ENCODE peak calls at places on chromosomes 13 and 19, in four cellular contexts. P, E, I and V are unnamed samples.

GRCh38 chr19:4061178-4061682 is 5.5 kb downstream of the ZBTB7A start:
- DNase-seq in P (peak), E (no peak), I (no peak), V (no peak)

GRCh38 chr19:1250374-1251232 is 2.2 kb downstream of the MIDN start:
- DNase-seq in P (peak), E (peak), I (no peak), V (no peak)

GRCh38 chr13:44155422-44156293 is 218.0 kb upstream of the SERP2 start:
- DNase-seq in P (peak), E (peak), I (no peak), V (no peak)

GRCh38 chr19:46602392-46603194 is 1.5 kb downstream of the CALM3 start:
- DNase-seq in P (peak), E (no peak), I (no peak), V (no peak)

GRCh38 chr13:41622545-41623429 is 165.4 kb downstream of the RGCC start:
- DNase-seq in P (peak), E (peak), I (no peak), V (peak)

GRCh38 chr13:71590654-71591148 is 276.3 kb downstream of the DACH1 start:
- DNase-seq in P (no peak), E (no peak), I (no peak), V (no peak)

GRCh38 chr19:14432817-14433453 is at the start of gene PKN1:
- DNase-seq in P (no peak), E (peak), I (no peak), V (no peak)

GRCh38 chr19:41323023-41323422 is 13.1 kb downstream of the CCDC97 start:
- DNase-seq in P (peak), E (peak), I (no peak), V (no peak)

GRCh38 chr19:48959341-48960239 is 4.9 kb downstream of the BAX start:
- DNase-seq in P (no peak), E (no peak), I (no peak), V (no peak)

GRCh38 chr13:101695870-101696516 is 243.5 kb downstream of the ITGBL1 start:
- DNase-seq in P (peak), E (no peak), I (no peak), V (no peak)

GRCh38 chr13:35600137-35600536 is 123.6 kb upstream of the MAB21L1 start:
- DNase-seq in P (peak), E (no peak), I (no peak), V (no peak)

GRCh38 chr13:31050486-31051400 is 111.0 kb downstream of the HSPH1 start:
- DNase-seq in P (peak), E (no peak), I (no peak), V (no peak)

GRCh38 chr19:2087621-2088100 is 8.5 kb downstream of the MOB3A start:
- DNase-seq in P (no peak), E (no peak), I (no peak), V (no peak)

GRCh38 chr19:4933528-4933927 is 24.2 kb downstream of the UHRF1 start:
- DNase-seq in P (peak), E (peak), I (no peak), V (no peak)

GRCh38 chr19:10189631-10190425 is 4.9 kb downstream of the DNMT1 start:
- DNase-seq in P (peak), E (peak), I (no peak), V (no peak)

DNA sequence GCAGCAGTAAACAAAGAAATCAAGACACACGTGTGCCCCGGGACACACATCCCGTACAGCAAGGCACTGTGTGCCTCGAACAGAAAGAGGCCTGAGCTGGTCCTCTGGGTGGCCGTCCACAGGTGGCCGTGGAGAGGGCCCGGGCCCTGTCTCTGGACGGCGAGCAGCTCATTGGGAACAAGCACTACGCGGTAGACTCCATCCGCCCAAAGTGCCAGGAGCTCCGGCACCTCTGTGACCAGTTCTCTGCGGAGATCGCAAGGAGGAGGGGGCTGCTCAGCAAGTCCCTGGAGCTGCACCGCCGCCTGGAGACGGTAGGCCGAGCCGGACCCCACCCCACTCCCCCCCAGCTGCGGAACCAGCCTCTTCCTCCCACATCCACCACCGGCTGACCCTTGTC is 30.7 kb upstream of the F7 start:
- DNase-seq in P (no peak), E (no peak), I (no peak), V (no peak)
- H3K4me3 ChIP-seq in P (no peak), E (no peak), I (no peak), V (no peak)

GRCh38 chr19:8023371-8023770 is 17.9 kb upstream of the ELAVL1 start:
- DNase-seq in P (peak), E (no peak), I (no peak), V (no peak)

GRCh38 chr19:8025321-8025720 is 19.9 kb upstream of the ELAVL1 start:
- DNase-seq in P (no peak), E (no peak), I (no peak), V (no peak)

GRCh38 chr19:8030906-8031305 is 21.7 kb upstream of the CCL25 start:
- DNase-seq in P (no peak), E (no peak), I (no peak), V (no peak)

GRCh38 chr19:8034178-8034525 is 18.4 kb upstream of the CCL25 start:
- DNase-seq in P (no peak), E (no peak), I (no peak), V (no peak)

DNA sequence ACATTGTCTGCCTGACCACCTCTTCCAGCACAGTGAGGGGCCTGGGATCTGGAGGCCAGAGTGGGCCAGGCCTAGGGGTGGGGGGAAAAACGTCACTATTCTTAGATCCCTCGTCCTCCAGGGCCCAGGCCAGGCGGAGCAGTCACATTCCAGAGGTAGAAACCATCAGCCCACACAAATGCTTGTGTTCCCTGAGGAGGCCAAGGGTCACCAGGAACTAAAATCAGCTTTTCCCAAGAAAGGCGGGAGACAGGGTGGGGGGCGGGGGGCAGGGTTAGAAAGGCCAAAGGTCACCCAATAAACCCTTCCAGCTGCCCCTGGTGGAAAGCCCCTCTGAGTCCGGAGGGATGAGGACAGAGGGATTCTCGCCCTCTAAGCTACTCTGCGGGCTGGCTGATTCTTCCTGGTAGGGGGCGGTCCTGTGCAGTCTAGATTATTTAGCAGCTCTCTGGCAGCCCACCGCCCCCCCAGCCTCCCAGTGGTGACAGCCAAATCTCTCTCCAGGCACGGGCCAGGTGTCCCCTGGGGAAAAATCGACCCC is 23.5 kb upstream of the CCL25 start:
- DNase-seq in P (peak), E (no peak), I (no peak), V (no peak)
- TF ChIP-seq CTCF in P (no peak), E (no peak), I (no peak), V (no peak)

GRCh38 chr19:35607661-35608060 is 4.9 kb upstream of the HAUS5 start:
- DNase-seq in P (no peak), E (no peak), I (no peak), V (no peak)
- H3K4me3 ChIP-seq in P (no peak), E (no peak), I (no peak), V (no peak)

GRCh38 chr13:113518080-113518803 is 27.7 kb upstream of the DCUN1D2 start:
- DNase-seq in P (no peak), E (no peak), I (no peak), V (no peak)

GRCh38 chr13:113513761-113514160 is 23.2 kb upstream of the DCUN1D2 start:
- DNase-seq in P (no peak), E (no peak), I (no peak), V (no peak)

GRCh38 chr13:113514844-113515243 is 24.3 kb upstream of the DCUN1D2 start:
- DNase-seq in P (no peak), E (no peak), I (no peak), V (no peak)

GRCh38 chr13:113520571-113520970 is 30.1 kb upstream of the DCUN1D2 start:
- DNase-seq in P (no peak), E (no peak), I (no peak), V (no peak)

DNA sequence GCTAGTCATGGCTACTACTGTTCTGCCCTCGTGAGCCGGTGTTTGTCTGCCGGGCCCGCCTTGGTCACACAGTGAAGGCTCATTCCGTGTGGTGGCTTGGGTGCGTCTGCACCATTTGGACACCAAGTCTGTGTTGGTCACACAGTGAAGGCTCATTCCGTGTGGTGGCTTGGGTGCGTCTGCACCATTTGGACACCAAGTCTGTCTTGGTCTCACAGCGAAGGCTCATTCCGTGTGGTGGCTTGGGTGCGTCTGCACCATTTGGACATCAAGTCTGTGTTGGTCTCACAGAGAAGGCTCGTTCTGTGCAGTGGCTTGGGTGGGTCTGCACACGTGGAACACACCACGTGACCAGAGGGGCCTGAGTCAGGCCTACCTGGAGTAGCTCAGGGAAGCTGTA is 29.0 kb upstream of the DCUN1D2 start:
- DNase-seq in P (no peak), E (no peak), I (no peak), V (no peak)
- TF ChIP-seq CTCF in P (no peak), E (no peak), I (no peak), V (no peak)

GRCh38 chr19:13011653-13012389 is 16.5 kb downstream of the NFIX start:
- DNase-seq in P (no peak), E (no peak), I (no peak), V (no peak)
- H3K4me3 ChIP-seq in P (no peak), E (no peak), I (no peak), V (no peak)